ENCODE peak calls at places on chromosomes 4 and X, in eight cellular contexts. B, F, Z, D, C, T, P and R are unnamed samples.

GRCh38 chrX:20320461-20321159 is 53.9 kb upstream of the RPS6KA3 start:
- DNase-seq in B (no peak), F (no peak), Z (no peak), D (peak; percentile 80), C (no peak), T (no peak), P (no peak), R (no peak)

GRCh38 chr4:133865606-133866327 is 335.8 kb downstream of the PABPC4L start:
- DNase-seq in B (no peak), F (peak; percentile 58), Z (no peak), D (no peak), C (no peak), T (no peak), P (no peak), R (no peak)

GRCh38 chr4:153798901-153799707 is 10.2 kb upstream of the SFRP2 start:
- DNase-seq in B (no peak), F (no peak), Z (no peak), D (no peak), C (no peak), T (no peak), P (no peak), R (no peak)

GRCh38 chr4:147194107-147194506 is 248.4 kb upstream of the TTC29 start:
- DNase-seq in B (peak; percentile 18), F (peak; percentile 13), Z (no peak), D (no peak), C (no peak), T (no peak), P (no peak), R (no peak)

GRCh38 chrX:78712381-78712780 is 35.1 kb upstream of the LPAR4 start:
- DNase-seq in B (no peak), F (no peak), Z (no peak), D (no peak), C (no peak), T (no peak), P (no peak), R (no peak)

GRCh38 chr4:158599150-158599549 is 72.5 kb downstream of the C4orf46 start:
- DNase-seq in B (no peak), F (no peak), Z (no peak), D (no peak), C (no peak), T (no peak), P (no peak), R (no peak)

GRCh38 chrX:17511556-17511955 is 136.6 kb downstream of the NHS start:
- DNase-seq in B (no peak), F (no peak), Z (no peak), D (no peak), C (no peak), T (no peak), P (no peak), R (no peak)

GRCh38 chr4:144975718-144976117 is 122.3 kb downstream of the ANAPC10 start:
- DNase-seq in B (no peak), F (no peak), Z (no peak), D (no peak), C (no peak), T (no peak), P (no peak), R (no peak)

GRCh38 chr4:72604324-72604723 is 35.3 kb upstream of the ADAMTS3 start:
- DNase-seq in B (no peak), F (peak; percentile 2), Z (no peak), D (no peak), C (no peak), T (no peak), P (peak; percentile 15), R (no peak)

GRCh38 chr4:16636911-16637630 is 261.4 kb downstream of the LDB2 start:
- DNase-seq in B (no peak), F (peak; percentile 60), Z (no peak), D (no peak), C (no peak), T (no peak), P (no peak), R (no peak)

GRCh38 chrX:142898164-142898563 is 127.6 kb upstream of the SPANXN4 start:
- DNase-seq in B (no peak), F (no peak), Z (no peak), D (no peak), C (no peak), T (no peak), P (no peak), R (no peak)

GRCh38 chr4:158530898-158531297 is 9.2 kb downstream of the RXFP1 start:
- DNase-seq in B (no peak), F (no peak), Z (no peak), D (no peak), C (no peak), T (no peak), P (no peak), R (no peak)

GRCh38 chr4:105989411-105990242 is 94.4 kb downstream of the NPNT start:
- DNase-seq in B (no peak), F (peak; percentile 75), Z (no peak), D (no peak), C (no peak), T (no peak), P (no peak), R (no peak)

GRCh38 chr4:41437264-41437566 is 100.7 kb upstream of the LIMCH1 start:
- DNase-seq in B (no peak), F (peak; percentile 60), Z (no peak), D (no peak), C (no peak), T (no peak), P (no peak), R (no peak)
- H3K4me1 ChIP-seq in B (peaks cover 66% of the 10 kb centered on the region), F (peaks cover 3% of the 10 kb centered on the region), Z (peaks cover 17% of the 10 kb centered on the region), D (no peaks in the 10 kb centered on the region), C (peaks cover 6% of the 10 kb centered on the region), T (no peaks in the 10 kb centered on the region), P (no peaks in the 10 kb centered on the region), R (peaks cover 25% of the 10 kb centered on the region)

GRCh38 chr4:88119951-88120350 is 38.5 kb downstream of the ABCG2 start:
- DNase-seq in B (no peak), F (no peak), Z (no peak), D (no peak), C (no peak), T (no peak), P (no peak), R (no peak)
- H3K9me3 ChIP-seq in B (peaks cover 22% of the 10 kb centered on the region), F (no peaks in the 10 kb centered on the region), Z (peaks cover 19% of the 10 kb centered on the region), D (peaks cover 30% of the 10 kb centered on the region), C (no peaks in the 10 kb centered on the region), T (peaks cover 16% of the 10 kb centered on the region), P (no peaks in the 10 kb centered on the region), R (peaks cover 11% of the 10 kb centered on the region)

GRCh38 chrX:119885554-119886428 is 9.9 kb upstream of the AKAP14 start:
- DNase-seq in B (no peak), F (no peak), Z (no peak), D (no peak), C (no peak), T (no peak), P (no peak), R (no peak)
- TF ChIP-seq POLR2A in B (no peak), F (no peak), Z (no peak), D (no peak), C (no peak), T (no peak), P (no peak), R (no peak)

DNA sequence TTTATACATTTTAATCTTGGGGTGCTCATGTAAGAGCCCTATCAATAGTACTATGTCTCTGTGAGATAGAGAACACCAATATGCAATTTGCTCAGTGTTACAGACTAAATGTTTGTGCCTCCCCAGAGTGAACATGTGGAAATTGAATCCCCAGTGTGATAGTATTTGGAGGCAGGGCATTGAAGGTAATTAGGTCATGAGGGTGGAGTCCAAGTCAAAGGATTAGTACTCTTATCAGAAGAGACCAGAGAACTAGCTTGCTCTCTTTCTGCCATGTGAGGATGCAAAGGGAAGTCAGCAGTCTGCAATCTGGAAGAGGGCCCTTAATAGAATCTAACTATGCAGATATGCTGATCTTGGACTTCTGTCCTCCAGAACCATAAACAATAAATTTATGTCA is 1317.0 kb downstream of the STIM2 start:
- DNase-seq in B (no peak), F (no peak), Z (no peak), D (no peak), C (no peak), T (no peak), P (no peak), R (no peak)
- H3K4me1 ChIP-seq in B (no peaks in the 10 kb centered on the region), F (no peaks in the 10 kb centered on the region), Z (no peaks in the 10 kb centered on the region), D (no peaks in the 10 kb centered on the region), C (no peaks in the 10 kb centered on the region), T (no peaks in the 10 kb centered on the region), P (no peaks in the 10 kb centered on the region), R (no peaks in the 10 kb centered on the region)

DNA sequence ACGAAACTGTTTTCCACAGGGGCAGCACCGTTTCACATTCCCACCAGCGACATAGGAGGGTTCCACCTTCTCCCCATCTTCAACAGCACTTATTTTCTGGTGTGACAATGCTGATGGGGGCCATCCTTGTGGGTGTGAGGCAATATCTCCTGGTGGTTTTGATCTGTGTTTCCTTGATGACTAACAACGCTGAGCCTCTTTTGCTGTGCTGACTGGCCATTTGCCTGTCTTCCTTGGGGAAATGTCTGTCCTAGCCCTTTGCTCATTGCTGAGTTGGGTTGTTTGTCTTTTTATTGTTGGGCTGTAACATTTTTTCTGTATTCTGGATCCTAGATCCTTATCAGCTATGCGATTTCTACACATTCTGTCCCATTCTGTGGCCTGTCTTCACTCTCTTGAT is 33.7 kb downstream of the ATP2B3 start:
- DNase-seq in B (no peak), F (no peak), Z (no peak), D (no peak), C (no peak), T (no peak), P (no peak), R (no peak)
- H3K9me3 ChIP-seq in B (no peaks in the 10 kb centered on the region), F (no peaks in the 10 kb centered on the region), Z (no peaks in the 10 kb centered on the region), D (no peaks in the 10 kb centered on the region), C (no peaks in the 10 kb centered on the region), T (no peaks in the 10 kb centered on the region), P (no peaks in the 10 kb centered on the region), R (no peaks in the 10 kb centered on the region)

DNA sequence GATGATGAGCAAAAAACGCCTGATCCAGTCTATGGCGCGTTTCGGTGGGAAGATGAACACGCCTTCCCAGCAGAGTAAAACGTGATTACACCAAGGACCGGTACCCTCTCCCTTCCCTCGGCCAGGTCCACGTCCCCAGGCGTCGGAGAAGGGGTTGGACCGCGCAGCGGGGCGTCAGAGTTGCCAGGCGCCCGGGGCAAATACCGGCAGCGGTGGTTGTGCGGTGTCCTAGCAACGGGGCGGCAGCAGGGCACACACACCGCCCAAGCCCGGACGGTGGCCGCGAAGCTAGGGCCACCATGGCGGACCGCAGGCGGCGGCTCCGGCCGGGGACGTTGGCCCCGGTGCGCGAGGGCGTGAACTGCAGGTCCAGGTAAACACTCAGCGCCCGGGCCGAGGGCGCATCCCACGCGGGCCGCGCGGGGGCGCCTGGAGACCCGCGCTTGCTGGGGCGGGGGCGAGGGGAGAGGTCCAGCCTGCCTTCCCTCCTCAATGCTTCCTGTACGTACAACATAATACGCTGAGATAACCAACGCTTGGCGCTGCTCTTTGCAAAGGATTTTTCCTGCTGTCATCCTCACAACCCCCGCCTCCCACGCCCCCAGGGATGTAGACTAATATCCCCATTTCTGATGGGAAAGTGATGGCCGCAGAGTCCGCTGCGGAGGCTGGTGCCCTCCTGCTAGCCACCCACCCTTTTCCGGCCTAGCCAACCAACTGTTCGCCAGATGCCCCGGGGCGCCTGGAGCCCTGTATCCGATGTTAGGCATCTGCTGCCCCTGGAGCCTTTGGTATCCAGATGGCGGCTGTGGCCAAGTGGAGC is at the start of gene FAM47E:
- DNase-seq in B (peak; percentile 71), F (peak; percentile 44), Z (peak; percentile 88), D (peak; percentile 90), C (no peak), T (peak; percentile 86), P (peak; percentile 52), R (peak; percentile 84)
- TF ChIP-seq POLR2A in B (no peak), F (no peak), Z (no peak), D (no peak), C (no peak), T (peak; percentile 35), P (no peak), R (no peak)